ENCODE peak calls at places on chromosomes 2 and 18, in six cellular contexts. One of them, this sample, is unnamed.

GRCh38 chr2:175844169-175844568 is 157.9 kb downstream of the LNPK start:
- DNase-seq in bronchial epithelial cell: peak; percentile 91
- DNase-seq in dermis blood vessel endothelial cell: no peak
- DNase-seq in stimulated activated CD4-positive, alpha-beta T cell treated with anti-CD3 and anti-CD28 coated beads, TNF-alpha, amount 100 ng/mL, for 4 hours: no peak
- DNase-seq in anterior cingulate cortex: no peak
- DNase-seq in GM03348: peak; percentile 36
- DNase-seq in this sample: no peak

GRCh38 chr2:226447896-226448295 is 351.7 kb downstream of the IRS1 start:
- DNase-seq in stimulated activated CD4-positive, alpha-beta T cell treated with anti-CD3 and anti-CD28 coated beads, TNF-alpha, amount 100 ng/mL, for 4 hours: no peak
- DNase-seq in bronchial epithelial cell: peak; percentile 99
- DNase-seq in GM03348: peak; percentile 16
- DNase-seq in anterior cingulate cortex: no peak
- DNase-seq in dermis blood vessel endothelial cell: no peak
- DNase-seq in this sample: no peak

GRCh38 chr2:207423886-207424285 is 105.9 kb upstream of the CREB1 start:
- DNase-seq in stimulated activated CD4-positive, alpha-beta T cell treated with anti-CD3 and anti-CD28 coated beads, TNF-alpha, amount 100 ng/mL, for 4 hours: no peak
- DNase-seq in bronchial epithelial cell: peak; percentile 77
- DNase-seq in dermis blood vessel endothelial cell: no peak
- DNase-seq in GM03348: peak; percentile 69
- DNase-seq in anterior cingulate cortex: no peak
- DNase-seq in this sample: peak; percentile 57

GRCh38 chr2:71702971-71703898 is 249.9 kb downstream of the DYSF start:
- DNase-seq in stimulated activated CD4-positive, alpha-beta T cell treated with anti-CD3 and anti-CD28 coated beads, TNF-alpha, amount 100 ng/mL, for 4 hours: no peak
- DNase-seq in bronchial epithelial cell: no peak
- DNase-seq in dermis blood vessel endothelial cell: no peak
- DNase-seq in GM03348: no peak
- DNase-seq in anterior cingulate cortex: no peak
- DNase-seq in this sample: no peak

GRCh38 chr2:126950499-126950898 is 51.8 kb downstream of the TEX51 start:
- DNase-seq in GM03348: no peak
- DNase-seq in stimulated activated CD4-positive, alpha-beta T cell treated with anti-CD3 and anti-CD28 coated beads, TNF-alpha, amount 100 ng/mL, for 4 hours: no peak
- DNase-seq in bronchial epithelial cell: no peak
- DNase-seq in dermis blood vessel endothelial cell: no peak
- DNase-seq in anterior cingulate cortex: no peak
- DNase-seq in this sample: no peak

GRCh38 chr2:148982282-148982681 is 56.2 kb upstream of the LYPD6B start:
- DNase-seq in anterior cingulate cortex: no peak
- DNase-seq in stimulated activated CD4-positive, alpha-beta T cell treated with anti-CD3 and anti-CD28 coated beads, TNF-alpha, amount 100 ng/mL, for 4 hours: no peak
- DNase-seq in dermis blood vessel endothelial cell: no peak
- DNase-seq in bronchial epithelial cell: no peak
- DNase-seq in GM03348: no peak
- DNase-seq in this sample: no peak

GRCh38 chr2:153871231-153872221 is at the start of gene GALNT13:
- DNase-seq in anterior cingulate cortex: peak; percentile 84
- DNase-seq in GM03348: peak; percentile 22
- DNase-seq in stimulated activated CD4-positive, alpha-beta T cell treated with anti-CD3 and anti-CD28 coated beads, TNF-alpha, amount 100 ng/mL, for 4 hours: no peak
- DNase-seq in bronchial epithelial cell: peak; percentile 1
- DNase-seq in dermis blood vessel endothelial cell: no peak
- DNase-seq in this sample: peak; percentile 83

GRCh38 chr2:64017811-64018714 is 1.2 kb downstream of the VPS54 start:
- DNase-seq in bronchial epithelial cell: peak; percentile 38
- DNase-seq in dermis blood vessel endothelial cell: peak; percentile 54
- DNase-seq in GM03348: peak; percentile 42
- DNase-seq in anterior cingulate cortex: no peak
- DNase-seq in stimulated activated CD4-positive, alpha-beta T cell treated with anti-CD3 and anti-CD28 coated beads, TNF-alpha, amount 100 ng/mL, for 4 hours: no peak
- DNase-seq in this sample: no peak

GRCh38 chr2:101717041-101717817 is 19.7 kb downstream of the MAP4K4 start:
- DNase-seq in dermis blood vessel endothelial cell: no peak
- DNase-seq in bronchial epithelial cell: no peak
- DNase-seq in GM03348: no peak
- DNase-seq in anterior cingulate cortex: no peak
- DNase-seq in stimulated activated CD4-positive, alpha-beta T cell treated with anti-CD3 and anti-CD28 coated beads, TNF-alpha, amount 100 ng/mL, for 4 hours: no peak
- DNase-seq in this sample: no peak

GRCh38 chr2:32484907-32485306 is 128.1 kb downstream of the BIRC6 start:
- DNase-seq in stimulated activated CD4-positive, alpha-beta T cell treated with anti-CD3 and anti-CD28 coated beads, TNF-alpha, amount 100 ng/mL, for 4 hours: no peak
- DNase-seq in anterior cingulate cortex: no peak
- DNase-seq in dermis blood vessel endothelial cell: peak; percentile 46
- DNase-seq in bronchial epithelial cell: peak; percentile 89
- DNase-seq in GM03348: peak; percentile 83
- DNase-seq in this sample: peak; percentile 5

GRCh38 chr2:127637725-127638252 is 8.2 kb upstream of the GPR17 start:
- DNase-seq in stimulated activated CD4-positive, alpha-beta T cell treated with anti-CD3 and anti-CD28 coated beads, TNF-alpha, amount 100 ng/mL, for 4 hours: no peak
- DNase-seq in anterior cingulate cortex: no peak
- DNase-seq in bronchial epithelial cell: peak; percentile 74
- DNase-seq in dermis blood vessel endothelial cell: peak; percentile 65
- DNase-seq in GM03348: peak; percentile 93
- DNase-seq in this sample: peak; percentile 68

GRCh38 chr18:29712785-29713184 is 1329.8 kb downstream of the DSC3 start:
- DNase-seq in GM03348: no peak
- DNase-seq in dermis blood vessel endothelial cell: peak; percentile 90
- DNase-seq in anterior cingulate cortex: no peak
- DNase-seq in stimulated activated CD4-positive, alpha-beta T cell treated with anti-CD3 and anti-CD28 coated beads, TNF-alpha, amount 100 ng/mL, for 4 hours: no peak
- DNase-seq in bronchial epithelial cell: no peak
- DNase-seq in this sample: no peak

GRCh38 chr2:198700330-198700729 is 757.4 kb downstream of the SATB2 start:
- DNase-seq in stimulated activated CD4-positive, alpha-beta T cell treated with anti-CD3 and anti-CD28 coated beads, TNF-alpha, amount 100 ng/mL, for 4 hours: no peak
- DNase-seq in dermis blood vessel endothelial cell: no peak
- DNase-seq in GM03348: no peak
- DNase-seq in anterior cingulate cortex: no peak
- DNase-seq in bronchial epithelial cell: no peak
- DNase-seq in this sample: no peak

GRCh38 chr18:79644006-79644665 is 35.5 kb upstream of the CTDP1 start:
- DNase-seq in bronchial epithelial cell: peak; percentile 32
- DNase-seq in anterior cingulate cortex: peak; percentile 49
- DNase-seq in GM03348: peak; percentile 92
- DNase-seq in stimulated activated CD4-positive, alpha-beta T cell treated with anti-CD3 and anti-CD28 coated beads, TNF-alpha, amount 100 ng/mL, for 4 hours: peak; percentile 43
- DNase-seq in dermis blood vessel endothelial cell: peak; percentile 71
- DNase-seq in this sample: no peak

GRCh38 chr2:96655491-96655973 is 13.0 kb downstream of the FER1L5 start:
- DNase-seq in anterior cingulate cortex: no peak
- DNase-seq in stimulated activated CD4-positive, alpha-beta T cell treated with anti-CD3 and anti-CD28 coated beads, TNF-alpha, amount 100 ng/mL, for 4 hours: no peak
- DNase-seq in dermis blood vessel endothelial cell: no peak
- DNase-seq in GM03348: no peak
- DNase-seq in bronchial epithelial cell: no peak
- DNase-seq in this sample: no peak

GRCh38 chr18:58257461-58257860 is 213.4 kb downstream of the NEDD4L start:
- DNase-seq in dermis blood vessel endothelial cell: no peak
- DNase-seq in anterior cingulate cortex: no peak
- DNase-seq in bronchial epithelial cell: no peak
- DNase-seq in stimulated activated CD4-positive, alpha-beta T cell treated with anti-CD3 and anti-CD28 coated beads, TNF-alpha, amount 100 ng/mL, for 4 hours: no peak
- DNase-seq in GM03348: peak; percentile 40
- DNase-seq in this sample: no peak

GRCh38 chr18:44232500-44232899 is 448.2 kb upstream of the SETBP1 start:
- DNase-seq in stimulated activated CD4-positive, alpha-beta T cell treated with anti-CD3 and anti-CD28 coated beads, TNF-alpha, amount 100 ng/mL, for 4 hours: no peak
- DNase-seq in GM03348: no peak
- DNase-seq in bronchial epithelial cell: no peak
- DNase-seq in anterior cingulate cortex: no peak
- DNase-seq in dermis blood vessel endothelial cell: no peak
- DNase-seq in this sample: no peak

GRCh38 chr2:28369355-28369754 is 23.3 kb upstream of the FOSL2 start:
- DNase-seq in bronchial epithelial cell: no peak
- DNase-seq in dermis blood vessel endothelial cell: no peak
- DNase-seq in stimulated activated CD4-positive, alpha-beta T cell treated with anti-CD3 and anti-CD28 coated beads, TNF-alpha, amount 100 ng/mL, for 4 hours: no peak
- DNase-seq in GM03348: no peak
- DNase-seq in anterior cingulate cortex: no peak
- DNase-seq in this sample: no peak

GRCh38 chr2:64177315-64177714 is 33.1 kb upstream of the PELI1 start:
- DNase-seq in bronchial epithelial cell: no peak
- DNase-seq in dermis blood vessel endothelial cell: no peak
- DNase-seq in stimulated activated CD4-positive, alpha-beta T cell treated with anti-CD3 and anti-CD28 coated beads, TNF-alpha, amount 100 ng/mL, for 4 hours: no peak
- DNase-seq in GM03348: peak; percentile 27
- DNase-seq in anterior cingulate cortex: no peak
- DNase-seq in this sample: no peak

GRCh38 chr2:109409347-109410020 is 204.3 kb downstream of the SEPTIN10 start:
- DNase-seq in dermis blood vessel endothelial cell: no peak
- DNase-seq in bronchial epithelial cell: peak; percentile 10
- DNase-seq in anterior cingulate cortex: no peak
- DNase-seq in stimulated activated CD4-positive, alpha-beta T cell treated with anti-CD3 and anti-CD28 coated beads, TNF-alpha, amount 100 ng/mL, for 4 hours: no peak
- DNase-seq in GM03348: no peak
- DNase-seq in this sample: no peak

GRCh38 chr2:62254424-62255266 is 58.7 kb downstream of the B3GNT2 start:
- DNase-seq in GM03348: no peak
- DNase-seq in dermis blood vessel endothelial cell: no peak
- DNase-seq in stimulated activated CD4-positive, alpha-beta T cell treated with anti-CD3 and anti-CD28 coated beads, TNF-alpha, amount 100 ng/mL, for 4 hours: no peak
- DNase-seq in anterior cingulate cortex: no peak
- DNase-seq in bronchial epithelial cell: no peak
- DNase-seq in this sample: no peak

GRCh38 chr18:76953186-76953982 is 131.0 kb downstream of the ZNF236 start:
- DNase-seq in GM03348: no peak
- DNase-seq in anterior cingulate cortex: peak; percentile 38
- DNase-seq in bronchial epithelial cell: peak; percentile 22
- DNase-seq in dermis blood vessel endothelial cell: peak; percentile 76
- DNase-seq in stimulated activated CD4-positive, alpha-beta T cell treated with anti-CD3 and anti-CD28 coated beads, TNF-alpha, amount 100 ng/mL, for 4 hours: no peak
- DNase-seq in this sample: no peak

GRCh38 chr2:55567298-55567697 is 47.8 kb downstream of the CFAP36 start:
- DNase-seq in bronchial epithelial cell: peak; percentile 29
- DNase-seq in anterior cingulate cortex: no peak
- DNase-seq in dermis blood vessel endothelial cell: no peak
- DNase-seq in stimulated activated CD4-positive, alpha-beta T cell treated with anti-CD3 and anti-CD28 coated beads, TNF-alpha, amount 100 ng/mL, for 4 hours: no peak
- DNase-seq in GM03348: no peak
- DNase-seq in this sample: no peak

GRCh38 chr18:79501006-79501405 is 105.3 kb downstream of the NFATC1 start:
- DNase-seq in dermis blood vessel endothelial cell: no peak
- DNase-seq in stimulated activated CD4-positive, alpha-beta T cell treated with anti-CD3 and anti-CD28 coated beads, TNF-alpha, amount 100 ng/mL, for 4 hours: no peak
- DNase-seq in GM03348: no peak
- DNase-seq in anterior cingulate cortex: no peak
- DNase-seq in bronchial epithelial cell: no peak
- DNase-seq in this sample: no peak

GRCh38 chr2:174023591-174024523 is 58.7 kb upstream of the SP3 start:
- DNase-seq in GM03348: peak; percentile 76
- DNase-seq in bronchial epithelial cell: peak; percentile 99
- DNase-seq in anterior cingulate cortex: no peak
- DNase-seq in dermis blood vessel endothelial cell: no peak
- DNase-seq in stimulated activated CD4-positive, alpha-beta T cell treated with anti-CD3 and anti-CD28 coated beads, TNF-alpha, amount 100 ng/mL, for 4 hours: no peak
- DNase-seq in this sample: peak; percentile 73

GRCh38 chr2:45293182-45293581 is 283.9 kb upstream of the SIX2 start:
- DNase-seq in dermis blood vessel endothelial cell: peak; percentile 35
- DNase-seq in anterior cingulate cortex: no peak
- DNase-seq in bronchial epithelial cell: no peak
- DNase-seq in GM03348: peak; percentile 38
- DNase-seq in stimulated activated CD4-positive, alpha-beta T cell treated with anti-CD3 and anti-CD28 coated beads, TNF-alpha, amount 100 ng/mL, for 4 hours: no peak
- DNase-seq in this sample: no peak

GRCh38 chr2:29360016-29360784 is 245.0 kb downstream of the CLIP4 start:
- DNase-seq in anterior cingulate cortex: no peak
- DNase-seq in GM03348: no peak
- DNase-seq in dermis blood vessel endothelial cell: no peak
- DNase-seq in bronchial epithelial cell: no peak
- DNase-seq in stimulated activated CD4-positive, alpha-beta T cell treated with anti-CD3 and anti-CD28 coated beads, TNF-alpha, amount 100 ng/mL, for 4 hours: no peak
- DNase-seq in this sample: no peak

GRCh38 chr2:160379399-160379798 is 114.2 kb downstream of the RBMS1 start:
- DNase-seq in dermis blood vessel endothelial cell: no peak
- DNase-seq in GM03348: peak; percentile 57
- DNase-seq in stimulated activated CD4-positive, alpha-beta T cell treated with anti-CD3 and anti-CD28 coated beads, TNF-alpha, amount 100 ng/mL, for 4 hours: no peak
- DNase-seq in bronchial epithelial cell: peak; percentile 52
- DNase-seq in anterior cingulate cortex: no peak
- DNase-seq in this sample: no peak

GRCh38 chr2:9191044-9191481 is 15.5 kb upstream of the ASAP2 start:
- DNase-seq in GM03348: peak; percentile 90
- DNase-seq in bronchial epithelial cell: no peak
- DNase-seq in anterior cingulate cortex: peak; percentile 38
- DNase-seq in dermis blood vessel endothelial cell: peak; percentile 70
- DNase-seq in stimulated activated CD4-positive, alpha-beta T cell treated with anti-CD3 and anti-CD28 coated beads, TNF-alpha, amount 100 ng/mL, for 4 hours: no peak
- DNase-seq in this sample: peak; percentile 30